ENCODE peak calls at places on chromosomes 1 and 21, in seven cellular contexts. R, E, F, L, Y, J and Z are unnamed samples.

GRCh38 chr1:227914801-227915563 is 32.8 kb downstream of the WNT9A start:
- DNase-seq in R (no peak), E (no peak), F (no peak), L (no peak), Y (no peak), J (no peak), Z (no peak)

GRCh38 chr1:159803946-159804695 is 2.0 kb downstream of the FCRL6 start:
- DNase-seq in R (no peak), E (no peak), F (no peak), L (no peak), Y (no peak), J (no peak), Z (no peak)

GRCh38 chr1:109468903-109469302 is 2.6 kb downstream of the SYPL2 start:
- DNase-seq in R (no peak), E (no peak), F (no peak), L (no peak), Y (no peak), J (no peak), Z (no peak)

GRCh38 chr1:157193702-157194391 is 55.7 kb upstream of the ETV3 start:
- DNase-seq in R (peak; percentile 67), E (no peak), F (peak; percentile 61), L (no peak), Y (peak; percentile 12), J (no peak), Z (peak; percentile 63)

GRCh38 chr21:45478816-45479669 is 63.2 kb downstream of the SLC19A1 start:
- DNase-seq in R (no peak), E (no peak), F (no peak), L (no peak), Y (no peak), J (no peak), Z (no peak)

GRCh38 chr1:31010081-31010989 is 55.2 kb downstream of the PUM1 start:
- DNase-seq in R (no peak), E (no peak), F (peak; percentile 55), L (no peak), Y (no peak), J (no peak), Z (peak; percentile 70)

GRCh38 chr1:158121604-158122254 is 59.0 kb upstream of the CD1D start:
- DNase-seq in R (no peak), E (no peak), F (peak; percentile 61), L (peak; percentile 13), Y (no peak), J (no peak), Z (peak; percentile 52)

GRCh38 chr1:245742891-245743290 is 588.1 kb downstream of the KIF26B start:
- DNase-seq in R (no peak), E (no peak), F (no peak), L (no peak), Y (no peak), J (no peak), Z (no peak)

GRCh38 chr1:43565600-43566360 is 35.1 kb downstream of the PTPRF start:
- DNase-seq in R (no peak), E (peak; percentile 79), F (no peak), L (no peak), Y (peak; percentile 66), J (no peak), Z (no peak)

GRCh38 chr1:208135354-208135753 is 108.8 kb downstream of the PLXNA2 start:
- DNase-seq in R (no peak), E (no peak), F (no peak), L (no peak), Y (no peak), J (no peak), Z (peak; percentile 52)

GRCh38 chr1:196160066-196160795 is 448.0 kb downstream of the KCNT2 start:
- DNase-seq in R (no peak), E (no peak), F (peak; percentile 50), L (no peak), Y (no peak), J (no peak), Z (peak; percentile 92)

GRCh38 chr1:38804062-38804886 is 55.3 kb downstream of the RRAGC start:
- DNase-seq in R (no peak), E (no peak), F (no peak), L (no peak), Y (no peak), J (no peak), Z (no peak)

GRCh38 chr1:192709544-192709943 is 73.6 kb downstream of the RGS13 start:
- DNase-seq in R (no peak), E (no peak), F (no peak), L (no peak), Y (no peak), J (no peak), Z (peak; percentile 40)

GRCh38 chr1:17538428-17539130 is 919 bp upstream of the ARHGEF10L start:
- DNase-seq in R (no peak), E (no peak), F (no peak), L (no peak), Y (no peak), J (no peak), Z (no peak)

GRCh38 chr1:22838965-22839364 is 128.3 kb downstream of the EPHB2 start:
- DNase-seq in R (no peak), E (no peak), F (no peak), L (no peak), Y (no peak), J (no peak), Z (no peak)

GRCh38 chr1:119617751-119618691 is 30.0 kb downstream of the ZNF697 start:
- DNase-seq in R (no peak), E (no peak), F (no peak), L (no peak), Y (peak; percentile 9), J (no peak), Z (no peak)